ENCODE peak calls at places on chromosomes 5 and 9, in nine cellular contexts. H is upper lobe of right lung, N is heart right ventricle, P is dorsolateral prefrontal cortex, Z is cardiac muscle cell, U is lower lobe of right lung, Q is choroid plexus epithelial cell, D is stomach, B is AG04449. G is an unnamed sample.
A peak's percentile ranks its signal among the peaks of the same experiment; 100 is the strongest.

GRCh38 chr5:77844408-77845272 is 68.5 kb upstream of the TBCA start:
- DNase-seq in N (no peak), Z (peak; percentile 15), D (no peak), U (no peak), B (no peak), H (no peak), Q (peak; percentile 23), P (peak; percentile 26), G (no peak)

GRCh38 chr9:89441655-89441970 is 56.3 kb downstream of the SEMA4D start:
- DNase-seq in D (no peak), U (no peak), P (no peak), N (no peak), H (no peak), B (no peak), Z (no peak), Q (no peak), G (no peak)

GRCh38 chr9:69542942-69543704 is 129.0 kb downstream of the APBA1 start:
- DNase-seq in P (peak; percentile 26), U (no peak), Q (peak; percentile 24), H (no peak), B (no peak), Z (no peak), N (peak; percentile 25), D (no peak), G (no peak)

GRCh38 chr9:78574354-78575036 is 277.6 kb downstream of the PSAT1 start:
- DNase-seq in D (no peak), U (no peak), B (no peak), P (no peak), Z (no peak), Q (no peak), H (no peak), N (no peak), G (no peak)

GRCh38 chr9:91949293-91949945 is 609 bp downstream of the ROR2 start:
- DNase-seq in P (no peak), H (no peak), Q (peak; percentile 44), B (no peak), N (no peak), D (no peak), Z (peak; percentile 39), U (no peak), G (no peak)

GRCh38 chr9:92986175-92987110 is 39.1 kb downstream of the FGD3 start:
- DNase-seq in U (no peak), D (no peak), Z (peak; percentile 13), N (no peak), H (peak; percentile 53), Q (peak; percentile 36), B (no peak), P (no peak), G (no peak)

GRCh38 chr5:81768960-81769452 is 18.1 kb upstream of the SSBP2 start:
- DNase-seq in H (no peak), P (no peak), U (no peak), N (no peak), B (peak; percentile 69), D (no peak), Q (peak; percentile 91), Z (peak; percentile 73), G (peak; percentile 61)

GRCh38 chr9:114449236-114449635 is 56.0 kb downstream of the WHRN start:
- DNase-seq in D (no peak), Q (no peak), P (no peak), Z (no peak), H (no peak), U (no peak), B (no peak), N (no peak), G (no peak)

GRCh38 chr5:132426525-132427138 is 57.1 kb downstream of the SLC22A5 start:
- DNase-seq in Z (peak; percentile 91), B (peak; percentile 76), D (peak; percentile 81), Q (peak; percentile 92), P (no peak), U (peak; percentile 89), N (peak; percentile 67), H (peak; percentile 90), G (peak; percentile 81)

GRCh38 chr5:160514866-160515265 is 93.2 kb downstream of the PTTG1 start:
- DNase-seq in H (no peak), N (no peak), Z (no peak), D (no peak), U (no peak), Q (no peak), B (no peak), P (no peak), G (no peak)

GRCh38 chr5:74895906-74896305 is 29.7 kb upstream of the FAM169A start:
- DNase-seq in N (peak; percentile 46), D (peak; percentile 75), H (peak; percentile 73), Z (peak; percentile 85), U (peak; percentile 75), P (peak; percentile 72), B (peak; percentile 59), Q (peak; percentile 24), G (peak; percentile 15)

GRCh38 chr5:72166070-72166979 is 59.0 kb downstream of the MAP1B start:
- DNase-seq in H (no peak), D (no peak), N (peak; percentile 36), U (no peak), P (peak; percentile 67), Z (peak; percentile 85), Q (peak; percentile 51), B (no peak), G (no peak)

GRCh38 chr5:76303917-76304316 is 99.2 kb upstream of the IQGAP2 start:
- DNase-seq in P (no peak), D (peak; percentile 42), Q (no peak), H (no peak), Z (no peak), N (no peak), U (no peak), B (no peak), G (no peak)

GRCh38 chr5:38420691-38421395 is 135.6 kb downstream of the LIFR start:
- DNase-seq in N (peak; percentile 27), Z (peak; percentile 75), P (peak; percentile 36), Q (peak; percentile 84), B (no peak), H (no peak), D (peak; percentile 69), U (no peak), G (peak; percentile 59)

GRCh38 chr9:7479300-7479699 is 320.3 kb downstream of the DMAC1 start:
- DNase-seq in N (no peak), P (no peak), D (no peak), Z (peak; percentile 1), U (no peak), Q (peak; percentile 2), H (no peak), B (no peak), G (no peak)

DNA sequence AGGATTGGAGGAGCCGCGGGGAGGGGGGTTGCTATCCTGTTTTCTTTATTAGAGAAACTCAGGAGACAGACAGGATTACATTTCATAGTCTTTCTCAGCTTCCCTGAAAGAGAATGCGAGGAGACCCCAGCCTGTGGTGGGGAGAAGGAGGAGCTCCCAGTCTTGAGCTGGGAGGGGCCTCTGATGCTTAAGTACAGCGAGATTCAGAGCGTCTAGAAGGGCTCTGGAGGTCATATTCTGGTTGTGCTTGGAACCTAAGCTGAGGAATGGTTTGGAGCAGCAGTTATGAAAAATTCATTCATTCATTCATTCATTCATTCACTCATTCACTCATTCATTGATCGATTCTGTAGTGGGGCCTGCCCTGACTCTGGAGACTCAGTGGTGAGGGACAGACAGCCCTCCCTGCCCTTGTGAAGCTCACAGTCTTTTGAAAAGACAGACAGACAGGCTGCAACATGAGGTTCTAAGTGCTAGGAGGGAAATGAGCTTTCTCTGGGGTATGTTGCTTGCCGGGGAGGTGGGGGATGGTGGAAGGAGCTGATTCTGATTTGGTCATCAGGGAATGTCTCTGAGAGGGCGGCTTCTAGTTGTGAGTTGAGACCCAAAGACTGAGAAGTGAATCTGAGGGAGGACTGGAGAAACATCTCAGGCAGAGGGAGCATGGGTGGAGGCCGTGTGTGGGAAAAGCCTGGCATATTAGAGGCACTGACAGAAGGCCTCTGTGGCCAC is 2.5 kb upstream of the SPRY4 start:
- DNase-seq in B (peak; percentile 70), P (peak; percentile 8), U (no peak), H (no peak), Q (peak; percentile 67), Z (peak; percentile 55), D (no peak), N (no peak), G (no peak)
- TF ChIP-seq CTCF in B (peak; percentile 36), P (no peak), U (no peak), H (no peak), Q (peak; percentile 43), Z (no peak), D (no peak), N (no peak), G (no peak)

GRCh38 chr5:54049144-54049543 is 261.2 kb downstream of the ARL15 start:
- DNase-seq in D (no peak), U (no peak), H (no peak), Z (no peak), P (no peak), B (no peak), Q (no peak), N (no peak), G (no peak)
- H3K4me3 ChIP-seq in D (no peak overlapping the region), U (no peak overlapping the region), H (no peak overlapping the region), Z (no peak overlapping the region), P (no peak overlapping the region), B (no peak overlapping the region), Q (no peak overlapping the region), N (no peak overlapping the region), G (no peak overlapping the region)

GRCh38 chr5:120396186-120396585 is 67.9 kb upstream of the PRR16 start:
- DNase-seq in U (no peak), N (no peak), P (no peak), Z (no peak), B (peak; percentile 47), H (no peak), Q (peak; percentile 26), D (no peak), G (no peak)

GRCh38 chr5:120394259-120394658 is 69.8 kb upstream of the PRR16 start:
- DNase-seq in Z (no peak), Q (peak; percentile 22), H (no peak), P (no peak), B (no peak), N (no peak), U (no peak), D (no peak), G (no peak)
- TF ChIP-seq CTCF in Z (peak; percentile 11), Q (no peak), H (no peak), P (no peak), B (no peak), N (no peak), U (no peak), D (no peak), G (no peak)

GRCh38 chr5:79844571-79844970 is 146.5 kb downstream of the MTX3 start:
- DNase-seq in P (no peak), U (no peak), Q (no peak), N (no peak), Z (no peak), B (no peak), H (no peak), D (no peak), G (no peak)

GRCh38 chr5:79843450-79844388 is 147.3 kb downstream of the MTX3 start:
- DNase-seq in D (no peak), Z (no peak), N (no peak), P (no peak), H (no peak), U (no peak), Q (no peak), B (no peak), G (no peak)

GRCh38 chr5:79847561-79847960 is 143.5 kb downstream of the MTX3 start:
- DNase-seq in D (no peak), H (no peak), B (no peak), U (no peak), N (no peak), Q (no peak), P (no peak), Z (no peak), G (no peak)

GRCh38 chr5:79846198-79846521 is 144.9 kb downstream of the MTX3 start:
- DNase-seq in Z (no peak), U (no peak), D (no peak), B (no peak), N (no peak), H (no peak), P (no peak), Q (no peak), G (no peak)

GRCh38 chr5:79845448-79846197 is 145.4 kb downstream of the MTX3 start:
- DNase-seq in Z (peak; percentile 48), D (no peak), U (no peak), P (no peak), N (no peak), Q (peak; percentile 7), H (no peak), B (peak; percentile 50), G (peak; percentile 52)
- H3K4me3 ChIP-seq in Z (no peak overlapping the region), D (no peak overlapping the region), U (no peak overlapping the region), P (no peak overlapping the region), N (no peak overlapping the region), Q (no peak overlapping the region), H (no peak overlapping the region), B (no peak overlapping the region), G (no peak overlapping the region)

G was measured in HFF-Myc.